ENCODE peak calls at places on chromosomes 6 and 20, in nine cellular contexts. R is hippocampal formation; H is GM12865; A is GM12891; T is CD8-positive, alpha-beta memory T cell; J is left cardiac atrium; C is EL; F is PC-3; V is germinal center. U is an unnamed sample.

GRCh38 chr6:42222450-42222849 is 4.8 kb upstream of the MRPS10 start:
- DNase-seq in R (no peak), H (no peak), A (no peak), T (no peak), J (no peak), C (no peak), F (peak; percentile 95), V (no peak), U (no peak)

GRCh38 chr6:32666420-32667300 is at the start of gene HLA-DQB1:
- DNase-seq in R (peak; percentile 30), H (peak; percentile 95), A (peak; percentile 34), T (no peak), J (peak; percentile 23), C (peak; percentile 8), F (peak; percentile 59), V (peak; percentile 89), U (no peak)

GRCh38 chr6:139422105-139423036 is 47.9 kb upstream of the CITED2 start:
- DNase-seq in R (no peak), H (no peak), A (no peak), T (no peak), J (no peak), C (no peak), F (no peak), V (peak; percentile 5), U (no peak)

GRCh38 chr6:167863897-167864296 is 37.2 kb downstream of the AFDN start:
- DNase-seq in R (no peak), H (no peak), A (no peak), T (no peak), J (no peak), C (no peak), F (no peak), V (no peak), U (no peak)

GRCh38 chr6:105374010-105374420 is 28.9 kb downstream of the PREP start:
- DNase-seq in R (no peak), H (no peak), A (no peak), T (no peak), J (no peak), C (peak; percentile 92), F (peak; percentile 88), V (no peak), U (no peak)

GRCh38 chr6:42120895-42121865 is 21.2 kb downstream of the C6orf132 start:
- DNase-seq in R (no peak), H (no peak), A (no peak), T (no peak), J (no peak), C (peak; percentile 83), F (peak; percentile 56), V (no peak), U (no peak)

GRCh38 chr6:16102208-16102607 is 26.7 kb upstream of the MYLIP start:
- DNase-seq in R (no peak), H (no peak), A (no peak), T (no peak), J (no peak), C (no peak), F (no peak), V (no peak), U (no peak)

GRCh38 chr6:91560409-91560808 is 973.5 kb upstream of the MAP3K7 start:
- DNase-seq in R (no peak), H (no peak), A (no peak), T (no peak), J (no peak), C (no peak), F (no peak), V (no peak), U (no peak)

GRCh38 chr20:32159766-32160221 is 47.7 kb downstream of the PLAGL2 start:
- DNase-seq in R (no peak), H (no peak), A (no peak), T (no peak), J (no peak), C (no peak), F (no peak), V (no peak), U (no peak)

GRCh38 chr20:53186630-53187029 is 214.5 kb downstream of the TSHZ2 start:
- DNase-seq in R (no peak), H (no peak), A (no peak), T (no peak), J (no peak), C (no peak), F (peak; percentile 9), V (no peak), U (no peak)

GRCh38 chr6:31659649-31660223 is 842 bp downstream of the C6orf47 start:
- DNase-seq in R (no peak), H (peak; percentile 44), A (no peak), T (no peak), J (no peak), C (peak; percentile 39), F (peak; percentile 42), V (peak; percentile 43), U (no peak)

GRCh38 chr6:55980627-55981211 is 105.3 kb upstream of the BMP5 start:
- DNase-seq in R (peak; percentile 32), H (peak; percentile 8), A (no peak), T (no peak), J (no peak), C (peak; percentile 43), F (peak; percentile 72), V (peak; percentile 2), U (no peak)

GRCh38 chr20:42958367-42959112 is 231.2 kb downstream of the PTPRT start:
- DNase-seq in R (no peak), H (no peak), A (no peak), T (no peak), J (no peak), C (no peak), F (no peak), V (no peak), U (no peak)

GRCh38 chr6:7147051-7147671 is 39.4 kb downstream of the RREB1 start:
- DNase-seq in R (no peak), H (no peak), A (no peak), T (no peak), J (no peak), C (no peak), F (no peak), V (no peak), U (no peak)

GRCh38 chr6:89602136-89602535 is 36.4 kb downstream of the LYRM2 start:
- DNase-seq in R (no peak), H (no peak), A (no peak), T (no peak), J (no peak), C (no peak), F (no peak), V (no peak), U (no peak)

GRCh38 chr6:25635886-25636317 is 16.1 kb upstream of the SCGN start:
- DNase-seq in R (no peak), H (no peak), A (no peak), T (no peak), J (no peak), C (no peak), F (no peak), V (no peak), U (no peak)

GRCh38 chr6:105986998-105987397 is 99.1 kb upstream of the PRDM1 start:
- DNase-seq in R (no peak), H (no peak), A (no peak), T (no peak), J (no peak), C (peak; percentile 55), F (no peak), V (no peak), U (no peak)

GRCh38 chr20:35264755-35265154 is 13.2 kb downstream of the MMP24OS start:
- DNase-seq in R (no peak), H (no peak), A (no peak), T (no peak), J (no peak), C (peak; percentile 48), F (peak; percentile 47), V (no peak), U (no peak)

GRCh38 chr20:44717986-44718385 is 2.8 kb downstream of the CCN5 start:
- DNase-seq in R (no peak), H (no peak), A (no peak), T (no peak), J (no peak), C (no peak), F (no peak), V (no peak), U (no peak)

GRCh38 chr6:149089508-149089907 is 228.0 kb upstream of the TAB2 start:
- DNase-seq in R (no peak), H (no peak), A (no peak), T (no peak), J (no peak), C (no peak), F (no peak), V (no peak), U (no peak)

GRCh38 chr6:33278392-33278741 is 1.4 kb downstream of the B3GALT4 start:
- DNase-seq in R (no peak), H (no peak), A (no peak), T (no peak), J (no peak), C (no peak), F (no peak), V (no peak), U (no peak)

GRCh38 chr6:119346914-119347313 is 2.6 kb downstream of the MAN1A1 start:
- DNase-seq in R (no peak), H (no peak), A (no peak), T (no peak), J (no peak), C (no peak), F (no peak), V (no peak), U (no peak)

GRCh38 chr20:25270829-25271251 is 23.0 kb downstream of the PYGB start:
- DNase-seq in R (no peak), H (no peak), A (no peak), T (no peak), J (peak; percentile 13), C (no peak), F (no peak), V (no peak), U (peak; percentile 48)

GRCh38 chr6:168163096-168163731 is 84.2 kb upstream of the FRMD1 start:
- DNase-seq in R (no peak), H (no peak), A (no peak), T (no peak), J (no peak), C (no peak), F (no peak), V (no peak), U (no peak)

GRCh38 chr20:63782051-63782471 is 42.5 kb downstream of the SLC2A4RG start:
- DNase-seq in R (no peak), H (peak; percentile 83), A (no peak), T (peak; percentile 63), J (no peak), C (no peak), F (peak; percentile 59), V (no peak), U (no peak)

GRCh38 chr6:26205161-26205624 is 118.0 kb downstream of the HFE start:
- DNase-seq in R (peak; percentile 64), H (peak; percentile 94), A (no peak), T (peak; percentile 67), J (peak; percentile 83), C (peak; percentile 86), F (peak; percentile 73), V (peak; percentile 81), U (peak; percentile 88)

GRCh38 chr6:33427585-33428218 is 7.8 kb downstream of the SYNGAP1 start:
- DNase-seq in R (peak; percentile 33), H (peak; percentile 41), A (peak; percentile 57), T (peak; percentile 67), J (peak; percentile 64), C (peak; percentile 26), F (peak; percentile 18), V (peak; percentile 67), U (peak; percentile 83)

GRCh38 chr20:1130849-1131248 is 12.4 kb downstream of the PSMF1 start:
- DNase-seq in R (no peak), H (no peak), A (no peak), T (no peak), J (peak; percentile 53), C (no peak), F (no peak), V (peak; percentile 40), U (no peak)

GRCh38 chr6:130675072-130675471 is 152.1 kb upstream of the SMLR1 start:
- DNase-seq in R (no peak), H (no peak), A (no peak), T (no peak), J (no peak), C (peak; percentile 73), F (peak; percentile 79), V (no peak), U (no peak)

GRCh38 chr6:137033828-137034227 is 10.9 kb downstream of the IL20RA start:
- DNase-seq in R (no peak), H (peak; percentile 89), A (peak; percentile 19), T (peak; percentile 32), J (no peak), C (no peak), F (peak; percentile 80), V (no peak), U (no peak)

GRCh38 chr6:159941286-159942113 is 27.4 kb upstream of the IGF2R start:
- DNase-seq in R (peak; percentile 55), H (peak; percentile 78), A (no peak), T (no peak), J (no peak), C (peak; percentile 64), F (peak; percentile 57), V (no peak), U (no peak)

U was measured in sciatic nerve.